ENCODE peak calls at places on chromosomes 13 and 19, in ten cellular contexts. H is SK-N-SH, X is colonic mucosa, O is heart left ventricle, A is uterus, T is thoracic aorta, Z is dorsolateral prefrontal cortex, N is mucosa of descending colon, L is RWPE2, D is WERI-Rb-1. Q is an unnamed sample.

GRCh38 chr13:35917942-35918645 is 213.1 kb downstream of the DCLK1 start:
- DNase-seq in H (no peak), X (no peak), N (no peak), D (no peak), Z (no peak), A (no peak), T (no peak), O (no peak), L (no peak), Q (no peak)

GRCh38 chr19:54186934-54187381 is 2.4 kb downstream of the MBOAT7 start:
- DNase-seq in X (peak; percentile 90), A (no peak), Z (no peak), T (no peak), O (no peak), N (peak; percentile 90), L (no peak), H (no peak), D (no peak), Q (no peak)

GRCh38 chr13:104779311-104779710 is 1713.1 kb upstream of the SLC10A2 start:
- DNase-seq in Z (no peak), O (no peak), A (no peak), H (no peak), L (no peak), D (no peak), N (no peak), T (no peak), X (no peak), Q (no peak)

GRCh38 chr13:40672310-40673060 is 6.0 kb upstream of the FOXO1 start:
- DNase-seq in N (no peak), A (no peak), Z (no peak), O (no peak), L (no peak), X (no peak), T (no peak), D (no peak), H (peak; percentile 59), Q (no peak)

GRCh38 chr13:106184778-106185177 is 350.7 kb downstream of the EFNB2 start:
- DNase-seq in T (no peak), Z (no peak), N (no peak), O (no peak), X (no peak), H (no peak), D (no peak), A (no peak), L (no peak), Q (no peak)

GRCh38 chr13:28653111-28653510 is 5.8 kb upstream of the POMP start:
- DNase-seq in L (no peak), Z (no peak), T (no peak), D (no peak), O (no peak), N (no peak), A (no peak), X (no peak), H (no peak), Q (no peak)

GRCh38 chr19:19865750-19866598 is at the start of gene ZNF253:
- DNase-seq in X (peak; percentile 98), A (peak; percentile 96), H (peak; percentile 92), O (peak; percentile 99), N (peak; percentile 98), Z (peak; percentile 98), T (peak; percentile 93), D (peak; percentile 98), L (peak; percentile 85), Q (peak; percentile 93)

GRCh38 chr13:91741925-91742324 is 343.5 kb downstream of the GPC5 start:
- DNase-seq in O (no peak), T (no peak), X (no peak), D (no peak), A (no peak), N (no peak), Z (no peak), H (no peak), L (no peak), Q (no peak)

GRCh38 chr13:23845309-23845708 is 43.9 kb downstream of the MIPEP start:
- DNase-seq in D (no peak), A (no peak), X (no peak), N (no peak), H (no peak), T (no peak), L (no peak), O (no peak), Z (no peak), Q (no peak)

GRCh38 chr13:110636701-110637201 is 21.4 kb downstream of the NAXD start:
- DNase-seq in N (no peak), Z (no peak), X (no peak), H (no peak), T (no peak), D (no peak), O (no peak), L (no peak), A (no peak), Q (no peak)

GRCh38 chr19:55620410-55620809 is 4.0 kb downstream of the ZNF784 start:
- DNase-seq in T (no peak), X (no peak), L (no peak), A (no peak), N (no peak), Z (no peak), D (no peak), O (no peak), H (no peak), Q (no peak)

GRCh38 chr19:35226748-35227147 is 1.8 kb downstream of the FAM187B start:
- DNase-seq in D (no peak), A (no peak), L (no peak), Z (no peak), O (no peak), H (no peak), T (no peak), X (no peak), N (no peak), Q (no peak)

GRCh38 chr13:45989607-45990006 is 62.9 kb downstream of the ZC3H13 start:
- DNase-seq in X (no peak), T (no peak), L (no peak), Z (no peak), A (no peak), H (no peak), O (no peak), D (no peak), N (no peak), Q (no peak)

GRCh38 chr19:41226874-41227390 is 7.9 kb downstream of the AXL start:
- DNase-seq in L (no peak), O (no peak), D (no peak), N (no peak), T (no peak), H (no peak), A (no peak), X (no peak), Z (no peak), Q (no peak)

GRCh38 chr13:33721719-33722118 is 96.2 kb upstream of the RFC3 start:
- DNase-seq in O (no peak), H (no peak), Z (no peak), N (no peak), L (no peak), A (no peak), X (no peak), T (no peak), D (no peak), Q (no peak)

DNA sequence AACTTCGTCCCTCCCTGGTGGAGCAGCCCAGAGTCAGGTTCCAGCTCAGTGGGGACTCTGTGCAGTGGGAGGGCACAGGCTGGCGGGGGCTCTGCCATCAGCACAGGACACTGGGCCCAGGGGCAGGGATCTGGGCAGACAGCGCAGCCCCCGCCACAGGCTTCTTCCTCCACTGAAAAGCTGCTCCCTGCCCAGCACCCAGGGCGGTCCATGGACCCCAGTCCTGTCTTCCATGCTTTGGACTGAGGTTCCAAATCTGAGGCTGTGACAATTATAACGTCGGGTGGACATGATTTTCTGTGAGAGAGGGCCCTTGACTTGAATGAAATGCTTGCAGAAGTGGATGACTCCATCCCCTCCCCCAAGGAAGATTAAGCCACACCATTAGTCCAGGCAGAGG is 21.2 kb upstream of the NCCRP1 start:
- DNase-seq in N (no peak), Z (no peak), O (no peak), L (no peak), H (no peak), T (no peak), D (peak; percentile 30), X (no peak), A (no peak), Q (no peak)
- TF ChIP-seq CTCF in N (no peak), Z (no peak), O (no peak), L (no peak), H (no peak), T (no peak), D (no peak), X (no peak), A (no peak), Q (no peak)

DNA sequence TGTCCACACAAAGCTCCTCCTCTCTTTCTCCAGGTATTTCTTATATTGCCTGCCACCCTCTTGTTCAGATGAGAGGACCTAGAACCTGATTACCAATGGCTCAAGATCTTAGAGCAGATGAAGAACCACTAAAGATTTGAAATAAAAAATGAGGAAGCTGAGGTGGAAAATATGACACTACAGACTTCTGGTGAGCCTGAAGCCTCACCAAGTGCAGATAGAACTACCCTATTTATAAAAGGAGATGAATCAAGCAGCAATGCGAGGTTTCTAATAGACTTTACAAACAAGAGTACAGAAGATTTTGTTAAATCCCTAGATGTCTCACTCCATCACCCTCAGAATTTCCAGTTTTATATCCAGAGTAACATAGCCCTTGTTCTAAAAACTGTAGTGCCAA is 345.8 kb downstream of the TBC1D4 start:
- DNase-seq in L (no peak), T (no peak), O (no peak), N (no peak), A (no peak), X (no peak), D (no peak), Z (no peak), H (no peak), Q (no peak)
- H3K4me3 ChIP-seq in L (no peak overlapping the region), T (no peak overlapping the region), O (no peak overlapping the region), N (no peak overlapping the region), A (no peak overlapping the region), X (no peak overlapping the region), D (no peak overlapping the region), Z (no peak overlapping the region), H (no peak overlapping the region), Q (no peak overlapping the region)

DNA sequence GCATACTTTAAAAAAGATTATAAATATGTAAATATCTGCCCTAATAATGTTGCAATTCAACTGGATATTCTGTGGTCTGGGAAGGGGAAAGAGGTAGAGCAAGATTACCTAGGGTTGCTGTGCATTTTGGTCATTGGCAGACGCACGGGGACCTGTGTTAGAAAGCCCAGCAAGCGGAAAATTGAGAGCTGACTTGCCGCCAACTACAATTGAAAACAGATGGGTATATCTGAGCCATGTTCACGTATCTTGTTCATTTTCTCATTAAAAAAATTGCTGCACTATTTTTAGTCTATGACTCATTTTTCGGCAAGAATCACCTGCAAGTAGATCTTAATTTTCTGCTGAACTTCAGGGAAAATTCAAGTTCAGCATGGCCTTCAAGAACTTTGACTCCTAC is 308.5 kb upstream of the TMTC4 start:
- DNase-seq in T (no peak), L (no peak), D (no peak), O (no peak), N (no peak), A (no peak), H (no peak), X (no peak), Z (no peak), Q (no peak)
- TF ChIP-seq CTCF in T (no peak), L (no peak), D (no peak), O (no peak), N (no peak), A (no peak), H (no peak), X (no peak), Z (no peak), Q (no peak)

DNA sequence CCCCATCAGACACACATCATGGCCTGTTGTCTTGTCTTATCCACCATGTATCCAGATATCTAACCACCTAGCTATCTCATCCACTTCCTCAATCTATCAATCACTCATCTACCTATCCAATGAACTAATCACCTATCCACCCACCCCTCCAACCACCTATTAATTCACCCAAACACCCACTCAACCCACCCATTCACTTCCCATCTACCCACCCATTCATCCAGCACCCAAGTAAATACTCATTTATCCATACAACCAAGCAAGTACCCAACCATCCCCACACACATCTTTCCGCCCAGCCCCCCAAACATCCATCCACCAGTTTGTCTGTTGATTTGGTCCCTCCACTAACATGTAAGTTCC is 753 bp upstream of the WIZ start:
- DNase-seq in Z (no peak), O (no peak), A (no peak), T (no peak), L (no peak), H (no peak), D (no peak), N (no peak), X (no peak), Q (no peak)
- H3K4me3 ChIP-seq in Z (no peak overlapping the region), O (no peak overlapping the region), A (no peak overlapping the region), T (no peak overlapping the region), L (no peak overlapping the region), H (no peak overlapping the region), D (no peak overlapping the region), N (no peak overlapping the region), X (no peak overlapping the region), Q (no peak overlapping the region)